ENCODE peak calls at places on chromosome 10, in ten cellular contexts. T is adipocyte; Q is activated CD8-positive, alpha-beta memory T cell treated with anti-CD3 and anti-CD28 coated beads, Interleukin-2, amount 50 U/mL, for 48 hours; M is neural crest cell; A is CD14-positive monocyte; G is glomerular endothelial cell; D is ovary; X is astrocyte of the cerebellum; O is fibroblast of lung; F is NCI-H82. S is an unnamed sample.

GRCh38 chr10:49661291-49661856 is 18.1 kb upstream of the C10orf53 start:
- DNase-seq in M (no peak), A (no peak), X (no peak), T (no peak), O (no peak), Q (no peak), F (no peak), G (no peak), D (no peak), S (no peak)

GRCh38 chr10:31352436-31353226 is 33.6 kb downstream of the ZEB1 start:
- DNase-seq in D (no peak), M (no peak), T (no peak), A (no peak), F (no peak), X (no peak), O (no peak), G (no peak), Q (no peak), S (no peak)

GRCh38 chr10:35493196-35494118 is 111.7 kb upstream of the GJD4 start:
- DNase-seq in Q (no peak), A (no peak), D (no peak), M (no peak), F (peak; percentile 57), X (no peak), G (no peak), O (no peak), T (no peak), S (peak; percentile 75)

GRCh38 chr10:44383749-44384600 is 922 bp downstream of the CXCL12 start:
- DNase-seq in A (no peak), T (peak; percentile 73), M (no peak), F (no peak), X (no peak), Q (peak; percentile 47), G (no peak), D (peak; percentile 53), O (peak; percentile 42), S (no peak)

GRCh38 chr10:97150616-97151015 is 35.1 kb downstream of the SLIT1 start:
- DNase-seq in M (no peak), X (no peak), F (no peak), O (no peak), A (no peak), D (no peak), Q (no peak), G (no peak), T (no peak), S (no peak)

GRCh38 chr10:1417574-1417973 is 319.8 kb downstream of the ADARB2 start:
- DNase-seq in X (no peak), Q (no peak), A (no peak), T (no peak), O (no peak), M (no peak), G (no peak), D (no peak), F (no peak), S (no peak)

GRCh38 chr10:45241865-45242518 is 73.4 kb downstream of the OR13A1 start:
- DNase-seq in Q (no peak), A (no peak), F (no peak), T (peak; percentile 4), O (no peak), X (no peak), D (no peak), M (no peak), G (no peak), S (no peak)

GRCh38 chr10:124534231-124534798 is 72.7 kb downstream of the LHPP start:
- DNase-seq in X (no peak), A (peak; percentile 70), T (no peak), O (peak; percentile 50), Q (no peak), F (no peak), M (no peak), D (peak; percentile 69), G (no peak), S (no peak)

GRCh38 chr10:101695404-101695732 is 398 bp upstream of the FBXW4 start:
- DNase-seq in D (no peak), A (no peak), O (no peak), G (no peak), T (no peak), F (no peak), Q (no peak), X (no peak), M (no peak), S (no peak)

GRCh38 chr10:112279482-112279881 is 3.7 kb upstream of the TECTB start:
- DNase-seq in G (no peak), M (no peak), X (no peak), T (no peak), F (no peak), Q (no peak), A (no peak), D (no peak), O (no peak), S (no peak)

GRCh38 chr10:55329796-55330195 is 528.8 kb upstream of the PCDH15 start:
- DNase-seq in M (no peak), G (no peak), D (no peak), O (no peak), T (no peak), Q (no peak), A (no peak), F (no peak), X (no peak), S (no peak)